ENCODE peak calls at places on chromosomes 13 and 19, in five cellular contexts. W is activated B cell treated with CpG ODN at 0.5 μM for 24 hours, P is T-helper 1 cell, X is NCI-H524 treated with DMSO at 0.1 percent for 48 hours, N is posterior cingulate gyrus. C is an unnamed sample.

GRCh38 chr19:40633207-40633606 is 32.0 kb downstream of the LTBP4 start:
- DNase-seq in N (no peak), W (no peak), X (no peak), P (no peak), C (no peak)

GRCh38 chr19:55552620-55553019 is 7.3 kb upstream of the SBK3 start:
- DNase-seq in P (no peak), N (no peak), X (no peak), W (no peak), C (no peak)

GRCh38 chr13:97116754-97117153 is 105.4 kb upstream of the MBNL2 start:
- DNase-seq in N (no peak), X (no peak), W (no peak), P (no peak), C (no peak)

GRCh38 chr19:52923782-52924593 is 760 bp upstream of the ZNF888 start:
- DNase-seq in P (no peak), X (no peak), W (no peak), N (peak; percentile 20), C (no peak)

GRCh38 chr19:8578642-8579265 is 1.5 kb upstream of the MYO1F start:
- DNase-seq in W (peak; percentile 73), N (peak; percentile 77), P (peak; percentile 76), X (no peak), C (peak; percentile 50)

GRCh38 chr19:45297674-45298073 is 25.0 kb downstream of the CKM start:
- DNase-seq in W (no peak), N (no peak), X (no peak), P (no peak), C (no peak)

GRCh38 chr19:1250374-1251232 is 2.2 kb downstream of the MIDN start:
- DNase-seq in W (peak; percentile 60), X (no peak), N (peak; percentile 66), P (peak; percentile 57), C (peak; percentile 71)

GRCh38 chr19:485583-486236 is 10.6 kb upstream of the MADCAM1 start:
- DNase-seq in P (no peak), X (peak; percentile 34), N (peak; percentile 92), W (no peak), C (no peak)

GRCh38 chr13:73602295-73602694 is 531.9 kb downstream of the KLF12 start:
- DNase-seq in W (no peak), N (no peak), P (no peak), X (no peak), C (no peak)

GRCh38 chr13:98834254-98834960 is 81.9 kb upstream of the SLC15A1 start:
- DNase-seq in W (no peak), N (no peak), P (no peak), X (no peak), C (no peak)

GRCh38 chr13:63696055-63696454 is 2280.4 kb upstream of the PCDH20 start:
- DNase-seq in X (no peak), P (no peak), N (no peak), W (no peak), C (no peak)

GRCh38 chr13:40563350-40564125 is 102.9 kb downstream of the FOXO1 start:
- DNase-seq in X (no peak), P (no peak), W (no peak), N (no peak), C (no peak)

GRCh38 chr19:6730153-6730804 is 7.1 kb downstream of the GPR108 start:
- DNase-seq in P (no peak), X (no peak), N (peak; percentile 66), W (no peak), C (no peak)

GRCh38 chr19:51354742-51355148 is 11.4 kb downstream of the ETFB start:
- DNase-seq in N (no peak), X (no peak), W (no peak), P (no peak), C (no peak)

GRCh38 chr13:30972888-30973377 is 40.5 kb downstream of the TEX26 start:
- DNase-seq in W (no peak), X (no peak), P (no peak), N (no peak), C (no peak)

GRCh38 chr19:4038661-4039096 is 28.0 kb downstream of the ZBTB7A start:
- DNase-seq in W (no peak), P (no peak), N (no peak), X (no peak), C (no peak)

GRCh38 chr13:20566424-20566916 is 487 bp upstream of the IFT88 start:
- DNase-seq in N (no peak), X (no peak), P (no peak), W (no peak), C (no peak)

C was measured in GM06990.